ENCODE peak calls at places on chromosomes 1 and 21, in nine cellular contexts. E is naive thymus-derived CD4-positive, alpha-beta T cell; J is fibroblast of mammary gland; U is stimulated activated CD4-positive, alpha-beta T cell treated with anti-CD3 and anti-CD28 coated beads, Interleukin-4, amount 100 ng/mL, for 24 hours; O is Kasumi-1; I is HT1080; M is globus pallidus; G is glutamatergic neuron; W is GM23338. Y is an unnamed sample.

GRCh38 chr1:40017951-40018575 is 22.5 kb upstream of the CAP1 start:
- DNase-seq in E (no peak), J (no peak), U (no peak), O (peak), I (no peak), M (no peak), G (no peak), W (peak), Y (no peak)

GRCh38 chr1:20160034-20160433 is 20.9 kb downstream of the PLA2G2F start:
- DNase-seq in E (no peak), J (peak), U (no peak), O (no peak), I (no peak), M (no peak), G (no peak), W (no peak), Y (no peak)

GRCh38 chr1:227603327-227603726 is 40.0 kb downstream of the ZNF678 start:
- DNase-seq in E (no peak), J (no peak), U (no peak), O (no peak), I (no peak), M (no peak), G (no peak), W (no peak), Y (no peak)

GRCh38 chr1:24203404-24203803 is 16.3 kb upstream of the IFNLR1 start:
- DNase-seq in E (no peak), J (no peak), U (peak), O (no peak), I (no peak), M (no peak), G (no peak), W (no peak), Y (no peak)

GRCh38 chr1:7042322-7043231 is 257.3 kb downstream of the CAMTA1 start:
- DNase-seq in E (peak), J (peak), U (no peak), O (peak), I (peak), M (peak), G (no peak), W (peak), Y (peak)

GRCh38 chr1:3471356-3472087 is 17.1 kb downstream of the ARHGEF16 start:
- DNase-seq in E (no peak), J (peak), U (no peak), O (no peak), I (no peak), M (peak), G (peak), W (peak), Y (peak)

GRCh38 chr1:183043872-183044859 is 20.9 kb downstream of the LAMC1 start:
- DNase-seq in E (no peak), J (peak), U (no peak), O (no peak), I (peak), M (no peak), G (no peak), W (no peak), Y (no peak)

GRCh38 chr1:7341145-7341900 is 429.8 kb upstream of the VAMP3 start:
- DNase-seq in E (no peak), J (no peak), U (no peak), O (no peak), I (no peak), M (no peak), G (no peak), W (no peak), Y (peak)

GRCh38 chr21:39319251-39319756 is 5.9 kb upstream of the BRWD1 start:
- DNase-seq in E (no peak), J (peak), U (no peak), O (no peak), I (no peak), M (no peak), G (no peak), W (no peak), Y (peak)

GRCh38 chr1:182845894-182846293 is 6.7 kb downstream of the DHX9 start:
- DNase-seq in E (no peak), J (no peak), U (no peak), O (no peak), I (no peak), M (no peak), G (no peak), W (no peak), Y (no peak)

GRCh38 chr1:213670692-213671023 is 317.1 kb upstream of the PROX1 start:
- DNase-seq in E (no peak), J (no peak), U (no peak), O (no peak), I (no peak), M (no peak), G (no peak), W (no peak), Y (no peak)

GRCh38 chr1:193592325-193592724 is 405.9 kb upstream of the B3GALT2 start:
- DNase-seq in E (no peak), J (no peak), U (no peak), O (no peak), I (no peak), M (no peak), G (no peak), W (no peak), Y (no peak)

GRCh38 chr1:2859219-2859880 is 57.9 kb upstream of the TTC34 start:
- DNase-seq in E (no peak), J (no peak), U (no peak), O (no peak), I (no peak), M (no peak), G (no peak), W (no peak), Y (no peak)

GRCh38 chr1:184865831-184866230 is 108.5 kb downstream of the NIBAN1 start:
- DNase-seq in E (no peak), J (peak), U (no peak), O (no peak), I (no peak), M (no peak), G (no peak), W (no peak), Y (no peak)

GRCh38 chr1:162632234-162632666 is at the start of gene DDR2:
- DNase-seq in E (no peak), J (peak), U (no peak), O (no peak), I (peak), M (peak), G (no peak), W (peak), Y (no peak)

GRCh38 chr1:86156571-86157455 is at the start of gene COL24A1:
- DNase-seq in E (no peak), J (peak), U (no peak), O (peak), I (no peak), M (no peak), G (peak), W (peak), Y (peak)

GRCh38 chr1:161013104-161013590 is 7.8 kb downstream of the F11R start:
- DNase-seq in E (no peak), J (no peak), U (no peak), O (peak), I (peak), M (no peak), G (no peak), W (no peak), Y (no peak)

GRCh38 chr1:8353386-8353785 is 35.5 kb downstream of the SLC45A1 start:
- DNase-seq in E (no peak), J (no peak), U (no peak), O (no peak), I (no peak), M (no peak), G (no peak), W (no peak), Y (no peak)

GRCh38 chr1:173473599-173474011 is 3.5 kb upstream of the PRDX6 start:
- DNase-seq in E (no peak), J (peak), U (no peak), O (no peak), I (peak), M (no peak), G (no peak), W (no peak), Y (no peak)

GRCh38 chr1:238485062-238485905 is 594.6 kb upstream of the ZP4 start:
- DNase-seq in E (no peak), J (peak), U (no peak), O (no peak), I (peak), M (no peak), G (no peak), W (peak), Y (no peak)

GRCh38 chr1:9294910-9295636 is 2.4 kb downstream of the SPSB1 start:
- DNase-seq in E (no peak), J (peak), U (no peak), O (no peak), I (peak), M (peak), G (peak), W (no peak), Y (peak)

GRCh38 chr1:230130172-230130944 is 63.3 kb downstream of the GALNT2 start:
- DNase-seq in E (no peak), J (no peak), U (no peak), O (no peak), I (no peak), M (no peak), G (no peak), W (no peak), Y (no peak)

GRCh38 chr1:31215083-31215570 is 24.6 kb downstream of the NKAIN1 start:
- DNase-seq in E (no peak), J (no peak), U (no peak), O (no peak), I (no peak), M (no peak), G (no peak), W (no peak), Y (no peak)

GRCh38 chr1:235648954-235649721 is 446 bp downstream of the GNG4 start:
- DNase-seq in E (peak), J (peak), U (peak), O (peak), I (no peak), M (no peak), G (peak), W (peak), Y (peak)

GRCh38 chr21:43921979-43922945 is 57.2 kb downstream of the AGPAT3 start:
- DNase-seq in E (peak), J (peak), U (peak), O (peak), I (no peak), M (no peak), G (no peak), W (no peak), Y (no peak)

GRCh38 chr1:171738921-171739320 is 2.9 kb downstream of the VAMP4 start:
- DNase-seq in E (no peak), J (peak), U (no peak), O (no peak), I (no peak), M (no peak), G (no peak), W (no peak), Y (no peak)

Y was measured in Ammon's horn.